ENCODE peak calls at places on chromosomes 1 and 21, in eight cellular contexts. One of them, this sample, is unnamed.

GRCh38 chr1:187624812-187625542 is 796.2 kb downstream of the PLA2G4A start:
- DNase-seq in osteoblast: no peak
- DNase-seq in fibroblast of lung: no peak
- DNase-seq in astrocyte: no peak
- DNase-seq in lower leg skin: no peak
- DNase-seq in sigmoid colon: no peak
- DNase-seq in mesendoderm: peak; percentile 17
- DNase-seq in BJ: no peak
- DNase-seq in this sample: no peak

GRCh38 chr1:155318082-155318481 is 2.6 kb upstream of the RUSC1 start:
- DNase-seq in osteoblast: peak; percentile 14
- DNase-seq in fibroblast of lung: no peak
- DNase-seq in astrocyte: no peak
- DNase-seq in lower leg skin: no peak
- DNase-seq in sigmoid colon: peak; percentile 39
- DNase-seq in mesendoderm: no peak
- DNase-seq in BJ: no peak
- DNase-seq in this sample: no peak

GRCh38 chr1:89955806-89956205 is 39.1 kb upstream of the ZNF326 start:
- DNase-seq in osteoblast: no peak
- DNase-seq in fibroblast of lung: no peak
- DNase-seq in astrocyte: no peak
- DNase-seq in lower leg skin: no peak
- DNase-seq in sigmoid colon: no peak
- DNase-seq in mesendoderm: no peak
- DNase-seq in BJ: no peak
- DNase-seq in this sample: no peak

GRCh38 chr1:13593511-13594131 is 10.0 kb downstream of the PDPN start:
- DNase-seq in osteoblast: peak; percentile 62
- DNase-seq in fibroblast of lung: peak; percentile 96
- DNase-seq in astrocyte: peak; percentile 96
- DNase-seq in lower leg skin: peak; percentile 90
- DNase-seq in sigmoid colon: peak; percentile 90
- DNase-seq in mesendoderm: peak; percentile 83
- DNase-seq in BJ: peak; percentile 81
- DNase-seq in this sample: peak; percentile 16

GRCh38 chr1:24929091-24929875 is 793 bp downstream of the RUNX3 start:
- DNase-seq in osteoblast: no peak
- DNase-seq in fibroblast of lung: no peak
- DNase-seq in astrocyte: no peak
- DNase-seq in lower leg skin: no peak
- DNase-seq in sigmoid colon: peak; percentile 56
- DNase-seq in mesendoderm: peak; percentile 62
- DNase-seq in BJ: no peak
- DNase-seq in this sample: no peak

GRCh38 chr1:34684246-34684645 is 70.6 kb upstream of the GJB5 start:
- DNase-seq in osteoblast: no peak
- DNase-seq in fibroblast of lung: no peak
- DNase-seq in astrocyte: no peak
- DNase-seq in lower leg skin: no peak
- DNase-seq in sigmoid colon: no peak
- DNase-seq in mesendoderm: peak; percentile 94
- DNase-seq in BJ: no peak
- DNase-seq in this sample: no peak

GRCh38 chr1:176364231-176364905 is 98.6 kb upstream of the PAPPA2 start:
- DNase-seq in osteoblast: no peak
- DNase-seq in fibroblast of lung: no peak
- DNase-seq in astrocyte: no peak
- DNase-seq in lower leg skin: no peak
- DNase-seq in sigmoid colon: no peak
- DNase-seq in mesendoderm: peak; percentile 64
- DNase-seq in BJ: no peak
- DNase-seq in this sample: no peak

GRCh38 chr21:15947707-15948106 is 217.9 kb downstream of the USP25 start:
- DNase-seq in osteoblast: no peak
- DNase-seq in fibroblast of lung: no peak
- DNase-seq in astrocyte: no peak
- DNase-seq in lower leg skin: no peak
- DNase-seq in sigmoid colon: no peak
- DNase-seq in mesendoderm: peak; percentile 11
- DNase-seq in BJ: no peak
- DNase-seq in this sample: no peak

GRCh38 chr1:207920481-207921050 is 9.6 kb upstream of the CD34 start:
- DNase-seq in osteoblast: no peak
- DNase-seq in fibroblast of lung: no peak
- DNase-seq in astrocyte: no peak
- DNase-seq in lower leg skin: no peak
- DNase-seq in sigmoid colon: peak; percentile 81
- DNase-seq in mesendoderm: no peak
- DNase-seq in BJ: no peak
- DNase-seq in this sample: no peak

GRCh38 chr1:203351037-203351625 is at the start of gene FMOD:
- DNase-seq in osteoblast: no peak
- DNase-seq in fibroblast of lung: peak; percentile 45
- DNase-seq in astrocyte: peak; percentile 47
- DNase-seq in lower leg skin: peak; percentile 92
- DNase-seq in sigmoid colon: peak; percentile 93
- DNase-seq in mesendoderm: peak; percentile 80
- DNase-seq in BJ: no peak
- DNase-seq in this sample: no peak

GRCh38 chr1:212557739-212558664 is 50.6 kb upstream of the ATF3 start:
- DNase-seq in osteoblast: peak; percentile 81
- DNase-seq in fibroblast of lung: peak; percentile 40
- DNase-seq in astrocyte: peak; percentile 15
- DNase-seq in lower leg skin: peak; percentile 94
- DNase-seq in sigmoid colon: peak; percentile 80
- DNase-seq in mesendoderm: peak; percentile 83
- DNase-seq in BJ: no peak
- DNase-seq in this sample: no peak

GRCh38 chr1:64133036-64133435 is 70.4 kb upstream of the UBE2U start:
- DNase-seq in osteoblast: peak; percentile 84
- DNase-seq in fibroblast of lung: peak; percentile 92
- DNase-seq in astrocyte: peak; percentile 90
- DNase-seq in lower leg skin: no peak
- DNase-seq in sigmoid colon: no peak
- DNase-seq in mesendoderm: no peak
- DNase-seq in BJ: peak; percentile 76
- DNase-seq in this sample: peak; percentile 81

GRCh38 chr1:9653195-9653782 is 1.8 kb downstream of the PIK3CD start:
- DNase-seq in osteoblast: peak; percentile 46
- DNase-seq in fibroblast of lung: no peak
- DNase-seq in astrocyte: no peak
- DNase-seq in lower leg skin: no peak
- DNase-seq in sigmoid colon: no peak
- DNase-seq in mesendoderm: no peak
- DNase-seq in BJ: no peak
- DNase-seq in this sample: no peak

GRCh38 chr1:111272081-111272480 is 18.6 kb upstream of the CHIA start:
- DNase-seq in osteoblast: no peak
- DNase-seq in fibroblast of lung: no peak
- DNase-seq in astrocyte: no peak
- DNase-seq in lower leg skin: no peak
- DNase-seq in sigmoid colon: no peak
- DNase-seq in mesendoderm: no peak
- DNase-seq in BJ: no peak
- DNase-seq in this sample: no peak
- H3K4me3 ChIP-seq in osteoblast: no peak overlapping the region
- H3K4me3 ChIP-seq in fibroblast of lung: no peak overlapping the region
- H3K4me3 ChIP-seq in astrocyte: no peak overlapping the region
- H3K4me3 ChIP-seq in lower leg skin: no peak overlapping the region
- H3K4me3 ChIP-seq in sigmoid colon: no peak overlapping the region
- H3K4me3 ChIP-seq in mesendoderm: no peak overlapping the region
- H3K4me3 ChIP-seq in BJ: no peak overlapping the region
- H3K4me3 ChIP-seq in this sample: no peak overlapping the region

GRCh38 chr1:51624851-51625250 is 8.0 kb downstream of the OSBPL9 start:
- DNase-seq in osteoblast: no peak
- DNase-seq in fibroblast of lung: no peak
- DNase-seq in astrocyte: no peak
- DNase-seq in lower leg skin: no peak
- DNase-seq in sigmoid colon: no peak
- DNase-seq in mesendoderm: no peak
- DNase-seq in BJ: no peak
- DNase-seq in this sample: no peak
- H3K4me3 ChIP-seq in osteoblast: no peak overlapping the region
- H3K4me3 ChIP-seq in fibroblast of lung: no peak overlapping the region
- H3K4me3 ChIP-seq in astrocyte: no peak overlapping the region
- H3K4me3 ChIP-seq in lower leg skin: no peak overlapping the region
- H3K4me3 ChIP-seq in sigmoid colon: no peak overlapping the region
- H3K4me3 ChIP-seq in mesendoderm: no peak overlapping the region
- H3K4me3 ChIP-seq in BJ: no peak overlapping the region
- H3K4me3 ChIP-seq in this sample: no peak overlapping the region

GRCh38 chr1:101346419-101346818 is 109.6 kb downstream of the S1PR1 start:
- DNase-seq in osteoblast: no peak
- DNase-seq in fibroblast of lung: no peak
- DNase-seq in astrocyte: no peak
- DNase-seq in lower leg skin: no peak
- DNase-seq in sigmoid colon: no peak
- DNase-seq in mesendoderm: no peak
- DNase-seq in BJ: no peak
- DNase-seq in this sample: no peak
- H3K4me3 ChIP-seq in osteoblast: no peak overlapping the region
- H3K4me3 ChIP-seq in fibroblast of lung: no peak overlapping the region
- H3K4me3 ChIP-seq in astrocyte: no peak overlapping the region
- H3K4me3 ChIP-seq in lower leg skin: no peak overlapping the region
- H3K4me3 ChIP-seq in sigmoid colon: no peak overlapping the region
- H3K4me3 ChIP-seq in mesendoderm: no peak overlapping the region
- H3K4me3 ChIP-seq in BJ: no peak overlapping the region
- H3K4me3 ChIP-seq in this sample: no peak overlapping the region

GRCh38 chr21:37206531-37206930 is 60.6 kb downstream of the VPS26C start:
- DNase-seq in osteoblast: no peak
- DNase-seq in fibroblast of lung: no peak
- DNase-seq in astrocyte: no peak
- DNase-seq in lower leg skin: no peak
- DNase-seq in sigmoid colon: no peak
- DNase-seq in mesendoderm: no peak
- DNase-seq in BJ: no peak
- DNase-seq in this sample: no peak

GRCh38 chr21:37208741-37209225 is 58.4 kb downstream of the VPS26C start:
- DNase-seq in osteoblast: no peak
- DNase-seq in fibroblast of lung: no peak
- DNase-seq in astrocyte: no peak
- DNase-seq in lower leg skin: no peak
- DNase-seq in sigmoid colon: no peak
- DNase-seq in mesendoderm: no peak
- DNase-seq in BJ: no peak
- DNase-seq in this sample: no peak

GRCh38 chr21:37207441-37208009 is 59.6 kb downstream of the VPS26C start:
- DNase-seq in osteoblast: no peak
- DNase-seq in fibroblast of lung: peak; percentile 40
- DNase-seq in astrocyte: peak; percentile 22
- DNase-seq in lower leg skin: no peak
- DNase-seq in sigmoid colon: no peak
- DNase-seq in mesendoderm: no peak
- DNase-seq in BJ: no peak
- DNase-seq in this sample: no peak

GRCh38 chr21:37210017-37210593 is 57.0 kb downstream of the VPS26C start:
- DNase-seq in osteoblast: no peak
- DNase-seq in fibroblast of lung: no peak
- DNase-seq in astrocyte: no peak
- DNase-seq in lower leg skin: no peak
- DNase-seq in sigmoid colon: no peak
- DNase-seq in mesendoderm: no peak
- DNase-seq in BJ: no peak
- DNase-seq in this sample: no peak

GRCh38 chr21:37208056-37208705 is 59.0 kb downstream of the VPS26C start:
- DNase-seq in osteoblast: peak; percentile 73
- DNase-seq in fibroblast of lung: peak; percentile 14
- DNase-seq in astrocyte: no peak
- DNase-seq in lower leg skin: peak; percentile 91
- DNase-seq in sigmoid colon: no peak
- DNase-seq in mesendoderm: no peak
- DNase-seq in BJ: no peak
- DNase-seq in this sample: no peak
- H3K4me3 ChIP-seq in osteoblast: peak overlapping the region; percentile 52
- H3K4me3 ChIP-seq in fibroblast of lung: no peak overlapping the region
- H3K4me3 ChIP-seq in astrocyte: no peak overlapping the region
- H3K4me3 ChIP-seq in lower leg skin: no peak overlapping the region
- H3K4me3 ChIP-seq in sigmoid colon: no peak overlapping the region
- H3K4me3 ChIP-seq in mesendoderm: no peak overlapping the region
- H3K4me3 ChIP-seq in BJ: no peak overlapping the region
- H3K4me3 ChIP-seq in this sample: no peak overlapping the region

GRCh38 chr1:247845693-247846017 is 4.0 kb upstream of the OR11L1 start:
- DNase-seq in osteoblast: no peak
- DNase-seq in fibroblast of lung: no peak
- DNase-seq in astrocyte: no peak
- DNase-seq in lower leg skin: no peak
- DNase-seq in sigmoid colon: no peak
- DNase-seq in mesendoderm: no peak
- DNase-seq in BJ: no peak
- DNase-seq in this sample: no peak

GRCh38 chr1:247840819-247841218 is 877 bp downstream of the OR11L1 start:
- DNase-seq in osteoblast: no peak
- DNase-seq in fibroblast of lung: no peak
- DNase-seq in astrocyte: no peak
- DNase-seq in lower leg skin: no peak
- DNase-seq in sigmoid colon: no peak
- DNase-seq in mesendoderm: no peak
- DNase-seq in BJ: no peak
- DNase-seq in this sample: no peak

GRCh38 chr1:247845011-247845692 is 3.5 kb upstream of the OR11L1 start:
- DNase-seq in osteoblast: no peak
- DNase-seq in fibroblast of lung: no peak
- DNase-seq in astrocyte: no peak
- DNase-seq in lower leg skin: no peak
- DNase-seq in sigmoid colon: no peak
- DNase-seq in mesendoderm: no peak
- DNase-seq in BJ: no peak
- DNase-seq in this sample: no peak

GRCh38 chr1:247841796-247842195 is at the start of gene OR11L1:
- DNase-seq in osteoblast: no peak
- DNase-seq in fibroblast of lung: no peak
- DNase-seq in astrocyte: no peak
- DNase-seq in lower leg skin: no peak
- DNase-seq in sigmoid colon: no peak
- DNase-seq in mesendoderm: no peak
- DNase-seq in BJ: no peak
- DNase-seq in this sample: no peak

GRCh38 chr1:247843411-247843810 is 1.7 kb upstream of the OR11L1 start:
- DNase-seq in osteoblast: no peak
- DNase-seq in fibroblast of lung: no peak
- DNase-seq in astrocyte: no peak
- DNase-seq in lower leg skin: no peak
- DNase-seq in sigmoid colon: no peak
- DNase-seq in mesendoderm: peak; percentile 55
- DNase-seq in BJ: no peak
- DNase-seq in this sample: no peak
- H3K4me3 ChIP-seq in osteoblast: no peak overlapping the region
- H3K4me3 ChIP-seq in fibroblast of lung: no peak overlapping the region
- H3K4me3 ChIP-seq in astrocyte: no peak overlapping the region
- H3K4me3 ChIP-seq in lower leg skin: no peak overlapping the region
- H3K4me3 ChIP-seq in sigmoid colon: no peak overlapping the region
- H3K4me3 ChIP-seq in mesendoderm: no peak overlapping the region
- H3K4me3 ChIP-seq in BJ: no peak overlapping the region
- H3K4me3 ChIP-seq in this sample: no peak overlapping the region

This sample was measured in AG09309.